ENCODE peak calls at places on chromosomes 5 and 9, in ten cellular contexts. W, A, C, T, Y, U, B, L, V and Q are unnamed samples.

GRCh38 chr9:127776195-127776918 is 2.1 kb downstream of the SH2D3C start:
- DNase-seq in W (peak), A (no peak), C (no peak), T (peak), Y (peak), U (no peak), B (no peak), L (no peak), V (no peak), Q (peak)

GRCh38 chr5:90386099-90386710 is 23.4 kb downstream of the CETN3 start:
- DNase-seq in W (no peak), A (no peak), C (no peak), T (peak), Y (peak), U (no peak), B (no peak), L (peak), V (no peak), Q (peak)

GRCh38 chr9:128099932-128100491 is 27.5 kb downstream of the PTGES2 start:
- DNase-seq in W (no peak), A (no peak), C (no peak), T (no peak), Y (no peak), U (peak), B (no peak), L (no peak), V (no peak), Q (no peak)

GRCh38 chr5:90637731-90638130 is 79.1 kb downstream of the ADGRV1 start:
- DNase-seq in W (no peak), A (no peak), C (no peak), T (no peak), Y (no peak), U (no peak), B (no peak), L (no peak), V (no peak), Q (no peak)

GRCh38 chr5:30502277-30502676 is 691.2 kb upstream of the CDH6 start:
- DNase-seq in W (no peak), A (no peak), C (no peak), T (no peak), Y (no peak), U (no peak), B (no peak), L (no peak), V (peak), Q (no peak)

GRCh38 chr5:173973614-173973969 is 15.4 kb upstream of the C5orf47 start:
- DNase-seq in W (no peak), A (no peak), C (no peak), T (no peak), Y (peak), U (no peak), B (no peak), L (no peak), V (peak), Q (peak)

GRCh38 chr5:179131321-179131835 is 71.2 kb downstream of the ZNF354C start:
- DNase-seq in W (no peak), A (no peak), C (no peak), T (no peak), Y (no peak), U (no peak), B (no peak), L (no peak), V (no peak), Q (no peak)

GRCh38 chr5:39485075-39485474 is 60.3 kb upstream of the DAB2 start:
- DNase-seq in W (no peak), A (no peak), C (no peak), T (no peak), Y (no peak), U (no peak), B (no peak), L (no peak), V (no peak), Q (no peak)

GRCh38 chr5:12367973-12368372 is 463.7 kb upstream of the CTNND2 start:
- DNase-seq in W (no peak), A (no peak), C (no peak), T (no peak), Y (no peak), U (no peak), B (no peak), L (no peak), V (no peak), Q (no peak)

GRCh38 chr9:84230355-84231136 is 110.0 kb downstream of the SLC28A3 start:
- DNase-seq in W (no peak), A (no peak), C (no peak), T (peak), Y (no peak), U (peak), B (peak), L (no peak), V (no peak), Q (no peak)

GRCh38 chr5:145938699-145939531 is 2.5 kb downstream of the SH3RF2 start:
- DNase-seq in W (no peak), A (peak), C (no peak), T (no peak), Y (no peak), U (no peak), B (no peak), L (no peak), V (peak), Q (no peak)

GRCh38 chr9:136090768-136091581 is 4.1 kb downstream of the NACC2 start:
- DNase-seq in W (no peak), A (no peak), C (no peak), T (no peak), Y (no peak), U (no peak), B (no peak), L (no peak), V (no peak), Q (no peak)

GRCh38 chr5:14107536-14107935 is 35.6 kb upstream of the TRIO start:
- DNase-seq in W (no peak), A (no peak), C (no peak), T (no peak), Y (no peak), U (no peak), B (no peak), L (no peak), V (no peak), Q (no peak)

GRCh38 chr5:75886706-75887105 is 169.5 kb upstream of the POC5 start:
- DNase-seq in W (no peak), A (peak), C (no peak), T (no peak), Y (no peak), U (peak), B (no peak), L (no peak), V (peak), Q (no peak)

GRCh38 chr9:77922587-77922986 is 109.0 kb downstream of the GNAQ start:
- DNase-seq in W (no peak), A (no peak), C (no peak), T (no peak), Y (no peak), U (no peak), B (no peak), L (no peak), V (no peak), Q (no peak)

GRCh38 chr9:92140754-92141143 is 25.5 kb upstream of the SPTLC1 start:
- DNase-seq in W (no peak), A (no peak), C (no peak), T (no peak), Y (no peak), U (no peak), B (no peak), L (no peak), V (no peak), Q (no peak)

GRCh38 chr5:32710859-32711692 is at the start of gene NPR3:
- DNase-seq in W (no peak), A (peak), C (no peak), T (no peak), Y (no peak), U (peak), B (peak), L (no peak), V (no peak), Q (peak)

GRCh38 chr9:7223981-7224380 is 466.2 kb downstream of the KDM4C start:
- DNase-seq in W (no peak), A (no peak), C (no peak), T (no peak), Y (peak), U (no peak), B (no peak), L (no peak), V (no peak), Q (no peak)

GRCh38 chr5:102858808-102859207 is 103.7 kb downstream of the PAM start:
- DNase-seq in W (no peak), A (peak), C (no peak), T (no peak), Y (no peak), U (peak), B (no peak), L (no peak), V (peak), Q (no peak)

GRCh38 chr5:153148624-153148976 is 341.9 kb upstream of the GRIA1 start:
- DNase-seq in W (no peak), A (no peak), C (no peak), T (no peak), Y (no peak), U (no peak), B (no peak), L (no peak), V (no peak), Q (no peak)

GRCh38 chr9:77927265-77927664 is 104.3 kb downstream of the GNAQ start:
- DNase-seq in W (no peak), A (peak), C (no peak), T (no peak), Y (no peak), U (peak), B (no peak), L (no peak), V (no peak), Q (no peak)

GRCh38 chr5:174166231-174167079 is 120.9 kb downstream of the NSG2 start:
- DNase-seq in W (no peak), A (no peak), C (no peak), T (no peak), Y (no peak), U (no peak), B (no peak), L (no peak), V (no peak), Q (no peak)